ENCODE peak calls at places on chromosomes 7 and 10, in five cellular contexts. One of them, this sample, is unnamed.

GRCh38 chr7:130288168-130288567 is 4.8 kb upstream of the CPA4 start:
- DNase-seq in A549: no peak
- DNase-seq in esophagus squamous epithelium: no peak
- DNase-seq in transverse colon: no peak
- DNase-seq in heart left ventricle: no peak
- DNase-seq in this sample: no peak

GRCh38 chr7:91082038-91082437 is 182.2 kb upstream of the FZD1 start:
- DNase-seq in A549: no peak
- DNase-seq in esophagus squamous epithelium: no peak
- DNase-seq in transverse colon: no peak
- DNase-seq in heart left ventricle: no peak
- DNase-seq in this sample: no peak

GRCh38 chr7:105876091-105876963 is at the start of gene ATXN7L1:
- DNase-seq in A549: peak; percentile 87
- DNase-seq in esophagus squamous epithelium: peak; percentile 67
- DNase-seq in transverse colon: peak; percentile 96
- DNase-seq in heart left ventricle: peak; percentile 96
- DNase-seq in this sample: peak; percentile 96

GRCh38 chr7:47580175-47580701 is 1.7 kb downstream of the TNS3 start:
- DNase-seq in A549: no peak
- DNase-seq in esophagus squamous epithelium: no peak
- DNase-seq in transverse colon: peak; percentile 68
- DNase-seq in heart left ventricle: no peak
- DNase-seq in this sample: no peak

GRCh38 chr7:2104107-2104710 is 128.5 kb downstream of the MAD1L1 start:
- DNase-seq in A549: peak; percentile 91
- DNase-seq in esophagus squamous epithelium: no peak
- DNase-seq in transverse colon: peak; percentile 75
- DNase-seq in heart left ventricle: peak; percentile 90
- DNase-seq in this sample: peak; percentile 94

GRCh38 chr7:14368285-14368684 is 378.8 kb upstream of the ETV1 start:
- DNase-seq in A549: no peak
- DNase-seq in esophagus squamous epithelium: no peak
- DNase-seq in transverse colon: no peak
- DNase-seq in heart left ventricle: no peak
- DNase-seq in this sample: no peak

GRCh38 chr7:40057292-40057691 is 77.1 kb downstream of the MPLKIP start:
- DNase-seq in A549: no peak
- DNase-seq in esophagus squamous epithelium: no peak
- DNase-seq in transverse colon: peak; percentile 37
- DNase-seq in heart left ventricle: peak; percentile 63
- DNase-seq in this sample: peak; percentile 87

GRCh38 chr7:105011771-105012502 is 2.1 kb upstream of the KMT2E start:
- DNase-seq in A549: no peak
- DNase-seq in esophagus squamous epithelium: no peak
- DNase-seq in transverse colon: peak; percentile 48
- DNase-seq in heart left ventricle: peak; percentile 38
- DNase-seq in this sample: peak; percentile 50

GRCh38 chr7:45890902-45891461 is 2.7 kb downstream of the IGFBP1 start:
- DNase-seq in A549: no peak
- DNase-seq in esophagus squamous epithelium: no peak
- DNase-seq in transverse colon: no peak
- DNase-seq in heart left ventricle: no peak
- DNase-seq in this sample: no peak

GRCh38 chr7:34844936-34845665 is 187.1 kb downstream of the NPSR1 start:
- DNase-seq in A549: no peak
- DNase-seq in esophagus squamous epithelium: no peak
- DNase-seq in transverse colon: no peak
- DNase-seq in heart left ventricle: no peak
- DNase-seq in this sample: no peak

GRCh38 chr7:73599916-73600315 is 21.5 kb upstream of the TBL2 start:
- DNase-seq in A549: no peak
- DNase-seq in esophagus squamous epithelium: no peak
- DNase-seq in transverse colon: no peak
- DNase-seq in heart left ventricle: no peak
- DNase-seq in this sample: no peak

GRCh38 chr10:77905086-77905735 is 21.3 kb downstream of the DLG5 start:
- DNase-seq in A549: no peak
- DNase-seq in esophagus squamous epithelium: no peak
- DNase-seq in transverse colon: no peak
- DNase-seq in heart left ventricle: no peak
- DNase-seq in this sample: no peak

GRCh38 chr7:104956753-104957450 is 57.1 kb upstream of the KMT2E start:
- DNase-seq in A549: no peak
- DNase-seq in esophagus squamous epithelium: no peak
- DNase-seq in transverse colon: no peak
- DNase-seq in heart left ventricle: no peak
- DNase-seq in this sample: no peak

GRCh38 chr7:105587899-105588690 is 6.8 kb upstream of the EFCAB10 start:
- DNase-seq in A549: no peak
- DNase-seq in esophagus squamous epithelium: no peak
- DNase-seq in transverse colon: no peak
- DNase-seq in heart left ventricle: no peak
- DNase-seq in this sample: no peak

GRCh38 chr7:138116156-138116555 is 39.9 kb downstream of the AKR1D1 start:
- DNase-seq in A549: peak; percentile 21
- DNase-seq in esophagus squamous epithelium: no peak
- DNase-seq in transverse colon: no peak
- DNase-seq in heart left ventricle: no peak
- DNase-seq in this sample: no peak

GRCh38 chr10:58014436-58014835 is 253.3 kb downstream of the IPMK start:
- DNase-seq in A549: no peak
- DNase-seq in esophagus squamous epithelium: no peak
- DNase-seq in transverse colon: no peak
- DNase-seq in heart left ventricle: no peak
- DNase-seq in this sample: no peak

GRCh38 chr10:113067516-113067915 is 117.5 kb downstream of the TCF7L2 start:
- DNase-seq in A549: no peak
- DNase-seq in esophagus squamous epithelium: no peak
- DNase-seq in transverse colon: no peak
- DNase-seq in heart left ventricle: no peak
- DNase-seq in this sample: no peak

GRCh38 chr7:125347264-125347663 is 417.6 kb upstream of the POT1 start:
- DNase-seq in A549: no peak
- DNase-seq in esophagus squamous epithelium: no peak
- DNase-seq in transverse colon: no peak
- DNase-seq in heart left ventricle: no peak
- DNase-seq in this sample: no peak

GRCh38 chr10:79502561-79503309 is 9.6 kb upstream of the EIF5AL1 start:
- DNase-seq in A549: no peak
- DNase-seq in esophagus squamous epithelium: no peak
- DNase-seq in transverse colon: no peak
- DNase-seq in heart left ventricle: no peak
- DNase-seq in this sample: no peak

GRCh38 chr10:71740069-71740468 is 20.5 kb upstream of the C10orf105 start:
- DNase-seq in A549: no peak
- DNase-seq in esophagus squamous epithelium: no peak
- DNase-seq in transverse colon: peak; percentile 49
- DNase-seq in heart left ventricle: peak; percentile 76
- DNase-seq in this sample: peak; percentile 32

GRCh38 chr7:24703296-24703695 is 54.0 kb downstream of the GSDME start:
- DNase-seq in A549: no peak
- DNase-seq in esophagus squamous epithelium: no peak
- DNase-seq in transverse colon: no peak
- DNase-seq in heart left ventricle: no peak
- DNase-seq in this sample: no peak

GRCh38 chr10:52751337-52751736 is 21.2 kb downstream of the MBL2 start:
- DNase-seq in A549: no peak
- DNase-seq in esophagus squamous epithelium: no peak
- DNase-seq in transverse colon: no peak
- DNase-seq in heart left ventricle: no peak
- DNase-seq in this sample: no peak

DNA sequence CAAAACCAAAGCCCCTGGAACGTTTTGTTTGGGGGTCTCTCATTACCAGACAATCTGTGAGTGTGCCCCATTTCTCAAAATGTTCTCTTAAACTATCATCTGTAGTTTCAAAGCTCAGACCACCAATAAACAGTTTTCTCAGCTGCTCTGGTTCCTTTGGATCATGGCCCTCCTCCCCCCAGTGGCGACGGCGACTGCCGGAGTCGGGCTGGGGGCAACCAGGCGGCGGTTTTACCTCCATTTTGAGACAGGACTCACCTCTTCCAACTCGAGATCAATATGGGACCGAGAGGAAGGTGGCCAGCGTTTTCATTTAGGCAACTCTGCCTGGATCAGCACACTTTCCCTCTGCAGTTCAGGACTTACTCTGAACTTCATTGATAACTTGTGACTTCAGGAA is 141.5 kb upstream of the ZNF32 start:
- DNase-seq in A549: no peak
- DNase-seq in esophagus squamous epithelium: no peak
- DNase-seq in transverse colon: no peak
- DNase-seq in heart left ventricle: no peak
- DNase-seq in this sample: no peak
- TF ChIP-seq POLR2A in A549: no peak
- TF ChIP-seq POLR2A in esophagus squamous epithelium: no peak
- TF ChIP-seq POLR2A in transverse colon: no peak
- TF ChIP-seq POLR2A in heart left ventricle: no peak
- TF ChIP-seq POLR2A in this sample: no peak

GRCh38 chr10:114899982-114900381 is 38.0 kb upstream of the TRUB1 start:
- DNase-seq in A549: no peak
- DNase-seq in esophagus squamous epithelium: no peak
- DNase-seq in transverse colon: no peak
- DNase-seq in heart left ventricle: no peak
- DNase-seq in this sample: no peak
- TF ChIP-seq POLR2A in A549: no peak
- TF ChIP-seq POLR2A in esophagus squamous epithelium: no peak
- TF ChIP-seq POLR2A in transverse colon: no peak
- TF ChIP-seq POLR2A in heart left ventricle: no peak
- TF ChIP-seq POLR2A in this sample: no peak

DNA sequence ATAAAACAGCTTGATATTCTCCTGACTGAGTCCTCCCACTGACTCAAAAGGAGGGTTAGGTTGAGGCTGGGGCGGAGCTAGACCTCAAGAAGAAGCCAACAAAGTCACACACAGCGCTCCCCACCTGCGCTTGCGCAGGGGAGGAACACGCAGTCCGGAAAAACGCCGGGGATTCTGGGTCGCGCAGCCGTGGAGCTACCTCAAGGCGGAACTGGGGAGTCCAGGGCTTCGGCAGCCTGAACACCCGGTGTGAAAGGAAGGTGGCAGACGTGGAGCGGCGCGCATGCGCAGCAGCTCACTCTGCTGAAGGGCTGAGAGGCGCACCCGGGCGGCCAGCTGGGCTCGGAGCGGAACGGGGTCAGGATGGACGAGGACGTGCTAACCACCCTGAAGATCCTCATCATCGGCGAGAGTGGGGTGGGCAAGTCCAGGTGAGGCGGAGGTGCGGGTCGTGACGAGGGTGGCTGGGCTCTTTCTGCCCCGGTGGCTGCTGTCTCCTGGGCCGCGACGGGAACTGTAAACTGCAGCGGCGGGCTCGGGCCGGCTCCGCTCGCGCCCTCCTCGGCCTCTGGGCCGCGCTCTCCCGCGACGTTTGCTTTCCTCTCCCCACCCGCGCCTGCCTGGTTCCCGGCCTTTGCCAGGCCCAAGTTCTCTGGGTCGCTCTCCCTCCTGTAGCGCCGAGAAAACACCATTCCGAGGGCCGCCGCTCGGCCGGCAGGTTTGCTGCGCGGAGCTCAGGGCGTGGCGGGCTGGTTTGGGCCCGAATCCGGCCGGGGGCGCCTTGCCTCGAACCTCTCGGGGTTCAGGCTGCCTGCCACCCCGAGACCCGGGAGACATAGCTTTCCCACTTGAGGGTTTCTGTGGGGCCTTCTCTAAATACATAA is at the start of gene RAB18:
- DNase-seq in A549: peak; percentile 90
- DNase-seq in esophagus squamous epithelium: peak; percentile 96
- DNase-seq in transverse colon: peak; percentile 98
- DNase-seq in heart left ventricle: peak; percentile 99
- DNase-seq in this sample: peak; percentile 98
- TF ChIP-seq POLR2A in A549: peak; percentile 96
- TF ChIP-seq POLR2A in esophagus squamous epithelium: no peak
- TF ChIP-seq POLR2A in transverse colon: peak; percentile 94
- TF ChIP-seq POLR2A in heart left ventricle: no peak
- TF ChIP-seq POLR2A in this sample: peak; percentile 98

DNA sequence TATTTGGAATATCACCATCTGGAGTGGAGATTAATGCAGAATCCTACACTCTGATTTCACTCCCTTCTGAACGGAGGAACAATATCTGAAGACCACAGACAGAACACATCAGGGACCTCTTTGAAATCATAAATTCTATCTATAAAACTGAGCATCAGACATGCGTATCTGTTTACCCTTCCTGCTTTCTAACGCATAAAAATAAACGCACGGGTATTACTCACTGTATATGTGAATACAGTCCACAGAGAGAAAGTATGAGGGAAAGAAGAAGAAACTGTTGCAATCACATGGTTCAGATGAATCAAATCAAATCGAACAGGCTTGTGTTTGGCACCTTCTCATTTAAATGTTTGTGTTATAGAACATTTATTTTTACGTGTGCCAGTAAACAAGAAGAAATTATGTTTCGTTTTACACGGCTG is 322.1 kb downstream of the FRMD4A start:
- DNase-seq in A549: no peak
- DNase-seq in esophagus squamous epithelium: no peak
- DNase-seq in transverse colon: no peak
- DNase-seq in heart left ventricle: no peak
- DNase-seq in this sample: no peak
- TF ChIP-seq POLR2A in A549: no peak
- TF ChIP-seq POLR2A in esophagus squamous epithelium: no peak
- TF ChIP-seq POLR2A in transverse colon: no peak
- TF ChIP-seq POLR2A in heart left ventricle: no peak
- TF ChIP-seq POLR2A in this sample: no peak

GRCh38 chr7:107743567-107744344 is at the start of gene CBLL1:
- DNase-seq in A549: peak; percentile 89
- DNase-seq in esophagus squamous epithelium: peak; percentile 84
- DNase-seq in transverse colon: peak; percentile 97
- DNase-seq in heart left ventricle: peak; percentile 98
- DNase-seq in this sample: peak; percentile 98
- TF ChIP-seq POLR2A in A549: peak; percentile 56
- TF ChIP-seq POLR2A in esophagus squamous epithelium: no peak
- TF ChIP-seq POLR2A in transverse colon: peak; percentile 68
- TF ChIP-seq POLR2A in heart left ventricle: no peak
- TF ChIP-seq POLR2A in this sample: peak; percentile 98

GRCh38 chr7:88217675-88218427 is 2.0 kb downstream of the SRI start:
- DNase-seq in A549: no peak
- DNase-seq in esophagus squamous epithelium: no peak
- DNase-seq in transverse colon: no peak
- DNase-seq in heart left ventricle: no peak
- DNase-seq in this sample: peak; percentile 88

GRCh38 chr7:88219781-88220747 is at the start of gene SRI:
- DNase-seq in A549: peak; percentile 80
- DNase-seq in esophagus squamous epithelium: peak; percentile 55
- DNase-seq in transverse colon: peak; percentile 91
- DNase-seq in heart left ventricle: peak; percentile 91
- DNase-seq in this sample: peak; percentile 96

GRCh38 chr7:88218428-88218745 is 1.5 kb downstream of the SRI start:
- DNase-seq in A549: no peak
- DNase-seq in esophagus squamous epithelium: no peak
- DNase-seq in transverse colon: no peak
- DNase-seq in heart left ventricle: no peak
- DNase-seq in this sample: no peak

GRCh38 chr7:88216276-88216675 is 3.6 kb downstream of the SRI start:
- DNase-seq in A549: no peak
- DNase-seq in esophagus squamous epithelium: no peak
- DNase-seq in transverse colon: no peak
- DNase-seq in heart left ventricle: no peak
- DNase-seq in this sample: no peak

GRCh38 chr7:88218836-88219605 is 817 bp downstream of the SRI start:
- DNase-seq in A549: peak; percentile 25
- DNase-seq in esophagus squamous epithelium: no peak
- DNase-seq in transverse colon: peak; percentile 80
- DNase-seq in heart left ventricle: peak; percentile 44
- DNase-seq in this sample: peak; percentile 75
- TF ChIP-seq POLR2A in A549: no peak
- TF ChIP-seq POLR2A in esophagus squamous epithelium: no peak
- TF ChIP-seq POLR2A in transverse colon: peak; percentile 54
- TF ChIP-seq POLR2A in heart left ventricle: no peak
- TF ChIP-seq POLR2A in this sample: peak; percentile 63